ENCODE peak calls at places on chromosomes 3 and 15, in seven cellular contexts. One of them, this sample, is unnamed. For H3K4me1, the result is how much of the 10 kb centered on the place peaks cover.

GRCh38 chr3:109683746-109684145 is 346.4 kb upstream of the DPPA4 start:
- DNase-seq in tibial nerve: no peak
- DNase-seq in hepatocyte: no peak
- DNase-seq in HAP-1: no peak
- DNase-seq in CD8-positive, alpha-beta memory T cell: no peak
- DNase-seq in Peyer's patch: no peak
- DNase-seq in right atrium auricular region: no peak
- DNase-seq in this sample: no peak

GRCh38 chr15:52834379-52834778 is 44.2 kb upstream of the ONECUT1 start:
- DNase-seq in tibial nerve: no peak
- DNase-seq in hepatocyte: no peak
- DNase-seq in HAP-1: no peak
- DNase-seq in CD8-positive, alpha-beta memory T cell: no peak
- DNase-seq in Peyer's patch: no peak
- DNase-seq in right atrium auricular region: no peak
- DNase-seq in this sample: no peak

GRCh38 chr3:178421069-178421468 is 115.2 kb upstream of the KCNMB2 start:
- DNase-seq in tibial nerve: no peak
- DNase-seq in hepatocyte: no peak
- DNase-seq in HAP-1: no peak
- DNase-seq in CD8-positive, alpha-beta memory T cell: no peak
- DNase-seq in Peyer's patch: no peak
- DNase-seq in right atrium auricular region: no peak
- DNase-seq in this sample: no peak

GRCh38 chr3:88057650-88058321 is 1.0 kb downstream of the CGGBP1 start:
- DNase-seq in tibial nerve: peak
- DNase-seq in hepatocyte: peak
- DNase-seq in HAP-1: no peak
- DNase-seq in CD8-positive, alpha-beta memory T cell: no peak
- DNase-seq in Peyer's patch: no peak
- DNase-seq in right atrium auricular region: no peak
- DNase-seq in this sample: no peak

GRCh38 chr3:30231277-30232141 is 374.9 kb upstream of the TGFBR2 start:
- DNase-seq in tibial nerve: no peak
- DNase-seq in hepatocyte: no peak
- DNase-seq in HAP-1: peak
- DNase-seq in CD8-positive, alpha-beta memory T cell: no peak
- DNase-seq in Peyer's patch: no peak
- DNase-seq in right atrium auricular region: no peak
- DNase-seq in this sample: no peak

GRCh38 chr15:31080618-31081017 is 20.9 kb downstream of the TRPM1 start:
- DNase-seq in tibial nerve: peak
- DNase-seq in hepatocyte: peak
- DNase-seq in HAP-1: no peak
- DNase-seq in CD8-positive, alpha-beta memory T cell: no peak
- DNase-seq in Peyer's patch: no peak
- DNase-seq in right atrium auricular region: peak
- DNase-seq in this sample: peak

GRCh38 chr3:14598143-14598569 is 53.4 kb upstream of the CCDC174 start:
- DNase-seq in tibial nerve: no peak
- DNase-seq in hepatocyte: peak
- DNase-seq in HAP-1: no peak
- DNase-seq in CD8-positive, alpha-beta memory T cell: peak
- DNase-seq in Peyer's patch: no peak
- DNase-seq in right atrium auricular region: no peak
- DNase-seq in this sample: no peak

GRCh38 chr3:146777941-146778340 is 172.8 kb upstream of the PLSCR5 start:
- DNase-seq in tibial nerve: no peak
- DNase-seq in hepatocyte: no peak
- DNase-seq in HAP-1: no peak
- DNase-seq in CD8-positive, alpha-beta memory T cell: no peak
- DNase-seq in Peyer's patch: no peak
- DNase-seq in right atrium auricular region: no peak
- DNase-seq in this sample: no peak

GRCh38 chr15:83980637-83981036 is 254.9 kb upstream of the GOLGA6L4 start:
- DNase-seq in tibial nerve: no peak
- DNase-seq in hepatocyte: no peak
- DNase-seq in HAP-1: no peak
- DNase-seq in CD8-positive, alpha-beta memory T cell: no peak
- DNase-seq in Peyer's patch: no peak
- DNase-seq in right atrium auricular region: no peak
- DNase-seq in this sample: no peak

GRCh38 chr3:10395671-10396070 is 74.8 kb upstream of the SEC13 start:
- DNase-seq in tibial nerve: no peak
- DNase-seq in hepatocyte: no peak
- DNase-seq in HAP-1: no peak
- DNase-seq in CD8-positive, alpha-beta memory T cell: peak
- DNase-seq in Peyer's patch: peak
- DNase-seq in right atrium auricular region: no peak
- DNase-seq in this sample: no peak

GRCh38 chr3:12822725-12823373 is 18.5 kb downstream of the RPL32 start:
- DNase-seq in tibial nerve: no peak
- DNase-seq in hepatocyte: peak
- DNase-seq in HAP-1: no peak
- DNase-seq in CD8-positive, alpha-beta memory T cell: no peak
- DNase-seq in Peyer's patch: no peak
- DNase-seq in right atrium auricular region: no peak
- DNase-seq in this sample: no peak

GRCh38 chr3:53030864-53031445 is 14.9 kb downstream of the SFMBT1 start:
- DNase-seq in tibial nerve: no peak
- DNase-seq in hepatocyte: no peak
- DNase-seq in HAP-1: no peak
- DNase-seq in CD8-positive, alpha-beta memory T cell: peak
- DNase-seq in Peyer's patch: no peak
- DNase-seq in right atrium auricular region: no peak
- DNase-seq in this sample: no peak

GRCh38 chr3:78940128-78940527 is 827.7 kb downstream of the ROBO1 start:
- DNase-seq in tibial nerve: no peak
- DNase-seq in hepatocyte: no peak
- DNase-seq in HAP-1: no peak
- DNase-seq in CD8-positive, alpha-beta memory T cell: no peak
- DNase-seq in Peyer's patch: no peak
- DNase-seq in right atrium auricular region: no peak
- DNase-seq in this sample: no peak

GRCh38 chr3:40054568-40055222 is 245.3 kb downstream of the MYRIP start:
- DNase-seq in tibial nerve: no peak
- DNase-seq in hepatocyte: no peak
- DNase-seq in HAP-1: no peak
- DNase-seq in CD8-positive, alpha-beta memory T cell: no peak
- DNase-seq in Peyer's patch: no peak
- DNase-seq in right atrium auricular region: no peak
- DNase-seq in this sample: no peak

GRCh38 chr3:164418426-164418825 is 659.9 kb downstream of the SI start:
- DNase-seq in tibial nerve: no peak
- DNase-seq in hepatocyte: peak
- DNase-seq in HAP-1: peak
- DNase-seq in CD8-positive, alpha-beta memory T cell: no peak
- DNase-seq in Peyer's patch: no peak
- DNase-seq in right atrium auricular region: no peak
- DNase-seq in this sample: no peak

GRCh38 chr3:157066335-157067071 is 93.4 kb downstream of the CCNL1 start:
- DNase-seq in tibial nerve: no peak
- DNase-seq in hepatocyte: no peak
- DNase-seq in HAP-1: no peak
- DNase-seq in CD8-positive, alpha-beta memory T cell: no peak
- DNase-seq in Peyer's patch: no peak
- DNase-seq in right atrium auricular region: no peak
- DNase-seq in this sample: no peak

GRCh38 chr3:112786002-112786590 is 60.6 kb downstream of the CD200R1L start:
- DNase-seq in tibial nerve: no peak
- DNase-seq in hepatocyte: no peak
- DNase-seq in HAP-1: no peak
- DNase-seq in CD8-positive, alpha-beta memory T cell: no peak
- DNase-seq in Peyer's patch: no peak
- DNase-seq in right atrium auricular region: no peak
- DNase-seq in this sample: no peak

GRCh38 chr3:98713984-98714383 is 49.2 kb upstream of the ST3GAL6 start:
- DNase-seq in tibial nerve: no peak
- DNase-seq in hepatocyte: no peak
- DNase-seq in HAP-1: no peak
- DNase-seq in CD8-positive, alpha-beta memory T cell: no peak
- DNase-seq in Peyer's patch: no peak
- DNase-seq in right atrium auricular region: no peak
- DNase-seq in this sample: no peak

GRCh38 chr3:177451940-177452484 is 254.7 kb upstream of the TBL1XR1 start:
- DNase-seq in tibial nerve: no peak
- DNase-seq in hepatocyte: no peak
- DNase-seq in HAP-1: peak
- DNase-seq in CD8-positive, alpha-beta memory T cell: no peak
- DNase-seq in Peyer's patch: no peak
- DNase-seq in right atrium auricular region: no peak
- DNase-seq in this sample: no peak

GRCh38 chr3:143627336-143627735 is 220.9 kb downstream of the SLC9A9 start:
- DNase-seq in tibial nerve: no peak
- DNase-seq in hepatocyte: no peak
- DNase-seq in HAP-1: no peak
- DNase-seq in CD8-positive, alpha-beta memory T cell: no peak
- DNase-seq in Peyer's patch: no peak
- DNase-seq in right atrium auricular region: no peak
- DNase-seq in this sample: no peak

GRCh38 chr3:173396191-173397041 is 1.1 kb upstream of the NLGN1 start:
- DNase-seq in tibial nerve: peak
- DNase-seq in hepatocyte: peak
- DNase-seq in HAP-1: peak
- DNase-seq in CD8-positive, alpha-beta memory T cell: no peak
- DNase-seq in Peyer's patch: no peak
- DNase-seq in right atrium auricular region: no peak
- DNase-seq in this sample: no peak

GRCh38 chr3:98770261-98771039 is 7.3 kb downstream of the ST3GAL6 start:
- DNase-seq in tibial nerve: peak
- DNase-seq in hepatocyte: no peak
- DNase-seq in HAP-1: no peak
- DNase-seq in CD8-positive, alpha-beta memory T cell: no peak
- DNase-seq in Peyer's patch: no peak
- DNase-seq in right atrium auricular region: no peak
- DNase-seq in this sample: peak

GRCh38 chr15:80550219-80550909 is 144.7 kb upstream of the ABHD17C start:
- DNase-seq in tibial nerve: no peak
- DNase-seq in hepatocyte: peak
- DNase-seq in HAP-1: no peak
- DNase-seq in CD8-positive, alpha-beta memory T cell: no peak
- DNase-seq in Peyer's patch: no peak
- DNase-seq in right atrium auricular region: no peak
- DNase-seq in this sample: no peak

GRCh38 chr3:189652042-189652441 is 20.9 kb downstream of the TP63 start:
- DNase-seq in tibial nerve: no peak
- DNase-seq in hepatocyte: peak
- DNase-seq in HAP-1: no peak
- DNase-seq in CD8-positive, alpha-beta memory T cell: no peak
- DNase-seq in Peyer's patch: no peak
- DNase-seq in right atrium auricular region: no peak
- DNase-seq in this sample: no peak

GRCh38 chr15:70217246-70218160 is 119.8 kb upstream of the TLE3 start:
- DNase-seq in tibial nerve: no peak
- DNase-seq in hepatocyte: no peak
- DNase-seq in HAP-1: no peak
- DNase-seq in CD8-positive, alpha-beta memory T cell: no peak
- DNase-seq in Peyer's patch: no peak
- DNase-seq in right atrium auricular region: no peak
- DNase-seq in this sample: no peak

GRCh38 chr3:171967137-171967783 is 72.1 kb upstream of the FNDC3B start:
- DNase-seq in tibial nerve: peak
- DNase-seq in hepatocyte: peak
- DNase-seq in HAP-1: no peak
- DNase-seq in CD8-positive, alpha-beta memory T cell: no peak
- DNase-seq in Peyer's patch: no peak
- DNase-seq in right atrium auricular region: no peak
- DNase-seq in this sample: no peak

GRCh38 chr3:64454179-64454578 is 228.9 kb upstream of the PRICKLE2 start:
- DNase-seq in tibial nerve: no peak
- DNase-seq in hepatocyte: peak
- DNase-seq in HAP-1: no peak
- DNase-seq in CD8-positive, alpha-beta memory T cell: no peak
- DNase-seq in Peyer's patch: no peak
- DNase-seq in right atrium auricular region: no peak
- DNase-seq in this sample: no peak

DNA sequence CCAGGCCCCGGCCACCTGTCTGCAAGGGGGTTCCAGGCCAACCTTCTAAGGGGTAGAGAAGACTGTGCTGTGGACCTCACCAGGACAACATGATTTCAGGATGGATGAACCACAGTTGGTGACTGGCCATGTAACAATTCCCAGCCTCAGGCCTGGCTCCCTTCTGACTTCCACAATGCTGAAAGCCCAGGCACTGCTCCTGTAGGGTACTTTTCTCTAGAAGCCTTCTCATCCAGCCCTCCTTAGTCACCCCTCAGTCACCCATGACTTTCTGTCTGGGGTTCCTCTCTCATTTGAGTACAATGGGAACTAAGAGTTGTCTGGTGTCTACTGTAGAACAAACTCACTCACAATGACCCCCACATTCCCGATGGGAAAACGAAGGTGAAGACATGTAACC is 8.6 kb downstream of the ALS2CL start:
- DNase-seq in tibial nerve: no peak
- DNase-seq in hepatocyte: no peak
- DNase-seq in HAP-1: no peak
- DNase-seq in CD8-positive, alpha-beta memory T cell: no peak
- DNase-seq in Peyer's patch: no peak
- DNase-seq in right atrium auricular region: no peak
- DNase-seq in this sample: no peak
- H3K4me1 ChIP-seq in tibial nerve: under half
- H3K4me1 ChIP-seq in hepatocyte: under half
- H3K4me1 ChIP-seq in HAP-1: under half
- H3K4me1 ChIP-seq in CD8-positive, alpha-beta memory T cell: under half
- H3K4me1 ChIP-seq in Peyer's patch: under half
- H3K4me1 ChIP-seq in right atrium auricular region: under half
- H3K4me1 ChIP-seq in this sample: under half

GRCh38 chr3:72938471-72939265 is 50.8 kb downstream of the GXYLT2 start:
- DNase-seq in tibial nerve: peak
- DNase-seq in hepatocyte: peak
- DNase-seq in HAP-1: peak
- DNase-seq in CD8-positive, alpha-beta memory T cell: peak
- DNase-seq in Peyer's patch: no peak
- DNase-seq in right atrium auricular region: peak
- DNase-seq in this sample: no peak
- H3K4me3 ChIP-seq in tibial nerve: no peak
- H3K4me3 ChIP-seq in hepatocyte: no peak
- H3K4me3 ChIP-seq in HAP-1: no peak
- H3K4me3 ChIP-seq in CD8-positive, alpha-beta memory T cell: no peak
- H3K4me3 ChIP-seq in Peyer's patch: no peak
- H3K4me3 ChIP-seq in right atrium auricular region: no peak
- H3K4me3 ChIP-seq in this sample: no peak

DNA sequence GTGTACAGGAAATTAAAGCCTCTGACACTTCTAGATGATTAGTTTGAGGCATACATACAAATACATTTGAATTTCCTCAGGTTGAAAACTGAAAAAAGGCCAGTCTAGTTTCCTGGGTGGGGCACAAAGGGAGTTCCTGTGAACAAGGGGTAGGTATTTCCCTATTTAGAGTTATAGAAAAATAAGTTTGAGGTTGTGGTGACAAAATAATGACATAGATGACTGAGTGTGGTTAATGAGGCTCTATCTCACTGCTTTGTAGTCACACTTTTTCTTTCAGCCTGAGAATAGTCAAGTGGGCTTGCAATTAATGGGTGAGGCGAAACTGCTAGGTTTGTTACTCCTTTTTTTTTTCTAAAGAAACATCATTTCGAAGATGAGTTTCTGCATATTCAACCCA is 4.3 kb downstream of the SLCO3A1 start:
- DNase-seq in tibial nerve: no peak
- DNase-seq in hepatocyte: no peak
- DNase-seq in HAP-1: no peak
- DNase-seq in CD8-positive, alpha-beta memory T cell: peak
- DNase-seq in Peyer's patch: no peak
- DNase-seq in right atrium auricular region: no peak
- DNase-seq in this sample: no peak
- H3K4me1 ChIP-seq in tibial nerve: under half
- H3K4me1 ChIP-seq in hepatocyte: under half
- H3K4me1 ChIP-seq in HAP-1: under half
- H3K4me1 ChIP-seq in CD8-positive, alpha-beta memory T cell: half or more
- H3K4me1 ChIP-seq in Peyer's patch: under half
- H3K4me1 ChIP-seq in right atrium auricular region: half or more
- H3K4me1 ChIP-seq in this sample: half or more

GRCh38 chr15:42027521-42027920 is 6.7 kb upstream of the PLA2G4E start:
- DNase-seq in tibial nerve: no peak
- DNase-seq in hepatocyte: no peak
- DNase-seq in HAP-1: no peak
- DNase-seq in CD8-positive, alpha-beta memory T cell: no peak
- DNase-seq in Peyer's patch: no peak
- DNase-seq in right atrium auricular region: no peak
- DNase-seq in this sample: no peak
- H3K4me3 ChIP-seq in tibial nerve: no peak
- H3K4me3 ChIP-seq in hepatocyte: no peak
- H3K4me3 ChIP-seq in HAP-1: no peak
- H3K4me3 ChIP-seq in CD8-positive, alpha-beta memory T cell: no peak
- H3K4me3 ChIP-seq in Peyer's patch: no peak
- H3K4me3 ChIP-seq in right atrium auricular region: no peak
- H3K4me3 ChIP-seq in this sample: no peak